ENCODE peak calls at places on chromosomes 1 and 21, in four cellular contexts. One of them, this sample, is unnamed.

GRCh38 chr1:944341-945325 is 14.4 kb downstream of the NOC2L start:
- DNase-seq in aorta: no peak
- DNase-seq in head of caudate nucleus: no peak
- DNase-seq in activated T-helper 1 cell treated with Interleukin-2 at 50 U/mL for 16 hours: no peak
- DNase-seq in this sample: no peak

GRCh38 chr1:15370781-15371467 is 38.8 kb upstream of the EFHD2 start:
- DNase-seq in aorta: peak
- DNase-seq in head of caudate nucleus: peak
- DNase-seq in activated T-helper 1 cell treated with Interleukin-2 at 50 U/mL for 16 hours: no peak
- DNase-seq in this sample: no peak

GRCh38 chr1:32501865-32502264 is 37.0 kb downstream of the ZBTB8B start:
- DNase-seq in aorta: no peak
- DNase-seq in head of caudate nucleus: no peak
- DNase-seq in activated T-helper 1 cell treated with Interleukin-2 at 50 U/mL for 16 hours: no peak
- DNase-seq in this sample: no peak

GRCh38 chr1:114531094-114531493 is 20.1 kb upstream of the TRIM33 start:
- DNase-seq in aorta: no peak
- DNase-seq in head of caudate nucleus: no peak
- DNase-seq in activated T-helper 1 cell treated with Interleukin-2 at 50 U/mL for 16 hours: no peak
- DNase-seq in this sample: no peak

GRCh38 chr21:36710729-36711048 is 11.8 kb downstream of the SIM2 start:
- DNase-seq in aorta: peak
- DNase-seq in head of caudate nucleus: no peak
- DNase-seq in activated T-helper 1 cell treated with Interleukin-2 at 50 U/mL for 16 hours: no peak
- DNase-seq in this sample: no peak

GRCh38 chr1:232186936-232187335 is 443.0 kb downstream of the SIPA1L2 start:
- DNase-seq in aorta: no peak
- DNase-seq in head of caudate nucleus: no peak
- DNase-seq in activated T-helper 1 cell treated with Interleukin-2 at 50 U/mL for 16 hours: no peak
- DNase-seq in this sample: no peak

GRCh38 chr1:157091668-157092273 is 7.8 kb downstream of the ETV3L start:
- DNase-seq in aorta: no peak
- DNase-seq in head of caudate nucleus: no peak
- DNase-seq in activated T-helper 1 cell treated with Interleukin-2 at 50 U/mL for 16 hours: no peak
- DNase-seq in this sample: no peak

GRCh38 chr1:179926494-179927205 is 28.0 kb upstream of the CEP350 start:
- DNase-seq in aorta: no peak
- DNase-seq in head of caudate nucleus: no peak
- DNase-seq in activated T-helper 1 cell treated with Interleukin-2 at 50 U/mL for 16 hours: no peak
- DNase-seq in this sample: no peak

GRCh38 chr1:235317179-235317578 is 10.8 kb downstream of the ARID4B start:
- DNase-seq in aorta: no peak
- DNase-seq in head of caudate nucleus: no peak
- DNase-seq in activated T-helper 1 cell treated with Interleukin-2 at 50 U/mL for 16 hours: no peak
- DNase-seq in this sample: no peak

GRCh38 chr1:200954434-200954833 is 59.7 kb downstream of the INAVA start:
- DNase-seq in aorta: no peak
- DNase-seq in head of caudate nucleus: no peak
- DNase-seq in activated T-helper 1 cell treated with Interleukin-2 at 50 U/mL for 16 hours: no peak
- DNase-seq in this sample: no peak

GRCh38 chr1:147669475-147670318 is 627 bp downstream of the ACP6 start:
- DNase-seq in aorta: peak
- DNase-seq in head of caudate nucleus: peak
- DNase-seq in activated T-helper 1 cell treated with Interleukin-2 at 50 U/mL for 16 hours: peak
- DNase-seq in this sample: no peak

GRCh38 chr1:80457409-80457808 is 1343.3 kb upstream of the ADGRL2 start:
- DNase-seq in aorta: no peak
- DNase-seq in head of caudate nucleus: no peak
- DNase-seq in activated T-helper 1 cell treated with Interleukin-2 at 50 U/mL for 16 hours: no peak
- DNase-seq in this sample: no peak

This sample was measured in NCI-H187.